ENCODE peak calls at places on chromosomes 1 and 21, in eight cellular contexts. One of them, this sample, is unnamed.

GRCh38 chr1:100921110-100921706 is 25.3 kb downstream of the SLC30A7 start:
- DNase-seq in IMR-90: peak
- DNase-seq in K562: peak
- DNase-seq in OCI-LY7: peak
- DNase-seq in astrocyte of the spinal cord: peak
- DNase-seq in tibial nerve: no peak
- DNase-seq in epithelial cell of esophagus: peak
- DNase-seq in adrenal gland: no peak
- DNase-seq in this sample: no peak

GRCh38 chr1:48775817-48776399 is 783 bp downstream of the BEND5 start:
- DNase-seq in IMR-90: no peak
- DNase-seq in K562: no peak
- DNase-seq in OCI-LY7: no peak
- DNase-seq in astrocyte of the spinal cord: no peak
- DNase-seq in tibial nerve: no peak
- DNase-seq in epithelial cell of esophagus: no peak
- DNase-seq in adrenal gland: no peak
- DNase-seq in this sample: no peak

GRCh38 chr1:61140056-61140549 is 57.7 kb downstream of the NFIA start:
- DNase-seq in IMR-90: no peak
- DNase-seq in K562: no peak
- DNase-seq in OCI-LY7: no peak
- DNase-seq in astrocyte of the spinal cord: no peak
- DNase-seq in tibial nerve: no peak
- DNase-seq in epithelial cell of esophagus: no peak
- DNase-seq in adrenal gland: no peak
- DNase-seq in this sample: no peak

GRCh38 chr1:65830306-65830705 is 37.6 kb downstream of the PDE4B start:
- DNase-seq in IMR-90: peak
- DNase-seq in K562: no peak
- DNase-seq in OCI-LY7: no peak
- DNase-seq in astrocyte of the spinal cord: no peak
- DNase-seq in tibial nerve: no peak
- DNase-seq in epithelial cell of esophagus: no peak
- DNase-seq in adrenal gland: no peak
- DNase-seq in this sample: no peak

GRCh38 chr1:26162220-26162703 is 3.4 kb downstream of the FAM110D start:
- DNase-seq in IMR-90: no peak
- DNase-seq in K562: no peak
- DNase-seq in OCI-LY7: no peak
- DNase-seq in astrocyte of the spinal cord: no peak
- DNase-seq in tibial nerve: no peak
- DNase-seq in epithelial cell of esophagus: no peak
- DNase-seq in adrenal gland: no peak
- DNase-seq in this sample: no peak

GRCh38 chr21:37338671-37339526 is 27.7 kb upstream of the DYRK1A start:
- DNase-seq in IMR-90: peak
- DNase-seq in K562: peak
- DNase-seq in OCI-LY7: no peak
- DNase-seq in astrocyte of the spinal cord: peak
- DNase-seq in tibial nerve: no peak
- DNase-seq in epithelial cell of esophagus: peak
- DNase-seq in adrenal gland: peak
- DNase-seq in this sample: peak

GRCh38 chr1:111841189-111841588 is 85.5 kb downstream of the DDX20 start:
- DNase-seq in IMR-90: no peak
- DNase-seq in K562: no peak
- DNase-seq in OCI-LY7: no peak
- DNase-seq in astrocyte of the spinal cord: no peak
- DNase-seq in tibial nerve: no peak
- DNase-seq in epithelial cell of esophagus: no peak
- DNase-seq in adrenal gland: no peak
- DNase-seq in this sample: no peak

GRCh38 chr21:31656199-31657095 is 3.0 kb upstream of the SOD1 start:
- DNase-seq in IMR-90: peak
- DNase-seq in K562: no peak
- DNase-seq in OCI-LY7: no peak
- DNase-seq in astrocyte of the spinal cord: peak
- DNase-seq in tibial nerve: no peak
- DNase-seq in epithelial cell of esophagus: peak
- DNase-seq in adrenal gland: no peak
- DNase-seq in this sample: no peak

GRCh38 chr1:62735491-62736171 is 47.4 kb upstream of the DOCK7 start:
- DNase-seq in IMR-90: peak
- DNase-seq in K562: no peak
- DNase-seq in OCI-LY7: no peak
- DNase-seq in astrocyte of the spinal cord: peak
- DNase-seq in tibial nerve: no peak
- DNase-seq in epithelial cell of esophagus: peak
- DNase-seq in adrenal gland: no peak
- DNase-seq in this sample: no peak

GRCh38 chr1:67608661-67609571 is 76.1 kb upstream of the GADD45A start:
- DNase-seq in IMR-90: peak
- DNase-seq in K562: no peak
- DNase-seq in OCI-LY7: no peak
- DNase-seq in astrocyte of the spinal cord: no peak
- DNase-seq in tibial nerve: no peak
- DNase-seq in epithelial cell of esophagus: no peak
- DNase-seq in adrenal gland: no peak
- DNase-seq in this sample: no peak

GRCh38 chr1:20359451-20360330 is 69.0 kb downstream of the VWA5B1 start:
- DNase-seq in IMR-90: no peak
- DNase-seq in K562: no peak
- DNase-seq in OCI-LY7: peak
- DNase-seq in astrocyte of the spinal cord: no peak
- DNase-seq in tibial nerve: no peak
- DNase-seq in epithelial cell of esophagus: no peak
- DNase-seq in adrenal gland: peak
- DNase-seq in this sample: no peak

GRCh38 chr1:208219659-208220282 is 24.4 kb downstream of the PLXNA2 start:
- DNase-seq in IMR-90: peak
- DNase-seq in K562: peak
- DNase-seq in OCI-LY7: no peak
- DNase-seq in astrocyte of the spinal cord: peak
- DNase-seq in tibial nerve: no peak
- DNase-seq in epithelial cell of esophagus: peak
- DNase-seq in adrenal gland: no peak
- DNase-seq in this sample: no peak

GRCh38 chr1:63148825-63149645 is 173.3 kb upstream of the FOXD3 start:
- DNase-seq in IMR-90: peak
- DNase-seq in K562: peak
- DNase-seq in OCI-LY7: peak
- DNase-seq in astrocyte of the spinal cord: peak
- DNase-seq in tibial nerve: no peak
- DNase-seq in epithelial cell of esophagus: peak
- DNase-seq in adrenal gland: peak
- DNase-seq in this sample: no peak

GRCh38 chr1:64231153-64231552 is 27.7 kb downstream of the UBE2U start:
- DNase-seq in IMR-90: no peak
- DNase-seq in K562: no peak
- DNase-seq in OCI-LY7: no peak
- DNase-seq in astrocyte of the spinal cord: no peak
- DNase-seq in tibial nerve: no peak
- DNase-seq in epithelial cell of esophagus: peak
- DNase-seq in adrenal gland: no peak
- DNase-seq in this sample: no peak

GRCh38 chr1:156460525-156460924 is 40.0 kb downstream of the MEF2D start:
- DNase-seq in IMR-90: no peak
- DNase-seq in K562: peak
- DNase-seq in OCI-LY7: no peak
- DNase-seq in astrocyte of the spinal cord: no peak
- DNase-seq in tibial nerve: no peak
- DNase-seq in epithelial cell of esophagus: no peak
- DNase-seq in adrenal gland: no peak
- DNase-seq in this sample: no peak

DNA sequence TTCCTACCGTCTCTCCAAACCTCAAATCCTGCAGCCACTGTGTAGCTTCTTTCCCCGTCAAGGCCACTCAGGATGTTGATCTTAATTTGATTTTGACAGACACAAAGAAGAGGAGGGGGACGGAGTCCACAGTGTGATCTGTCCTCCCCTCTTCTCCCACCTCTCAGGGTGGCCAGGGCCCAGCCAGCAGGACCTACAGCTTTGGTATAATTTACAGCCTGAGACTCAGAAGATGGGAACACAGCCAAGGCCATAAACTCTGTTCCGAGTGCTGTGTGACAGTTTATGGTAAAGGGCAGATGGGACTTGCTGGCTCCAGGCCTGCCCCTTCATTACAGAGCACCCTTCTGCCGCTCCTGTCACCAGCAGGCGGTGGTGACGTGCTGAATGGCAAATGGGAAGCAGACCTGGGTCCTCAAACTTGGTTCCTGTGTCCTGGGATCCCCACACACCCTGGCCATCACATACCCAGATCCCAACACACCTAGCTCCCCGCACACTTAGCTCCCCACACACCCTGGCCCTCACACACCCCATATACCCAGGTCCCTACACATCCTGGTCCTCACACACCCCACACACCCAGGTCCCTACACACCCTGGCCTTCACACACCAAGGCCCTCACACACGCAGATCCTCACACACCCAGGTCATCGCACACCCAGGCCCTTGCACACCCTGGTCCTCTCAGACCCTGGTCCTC is 71.7 kb downstream of the CD2 start:
- DNase-seq in IMR-90: no peak
- DNase-seq in K562: peak
- DNase-seq in OCI-LY7: no peak
- DNase-seq in astrocyte of the spinal cord: no peak
- DNase-seq in tibial nerve: no peak
- DNase-seq in epithelial cell of esophagus: no peak
- DNase-seq in adrenal gland: no peak
- DNase-seq in this sample: no peak
- TF ChIP-seq CTCF in IMR-90: no peak
- TF ChIP-seq CTCF in K562: peak
- TF ChIP-seq CTCF in OCI-LY7: no peak
- TF ChIP-seq CTCF in astrocyte of the spinal cord: no peak
- TF ChIP-seq CTCF in tibial nerve: no peak
- TF ChIP-seq CTCF in epithelial cell of esophagus: no peak
- TF ChIP-seq CTCF in adrenal gland: no peak
- TF ChIP-seq CTCF in this sample: no peak

DNA sequence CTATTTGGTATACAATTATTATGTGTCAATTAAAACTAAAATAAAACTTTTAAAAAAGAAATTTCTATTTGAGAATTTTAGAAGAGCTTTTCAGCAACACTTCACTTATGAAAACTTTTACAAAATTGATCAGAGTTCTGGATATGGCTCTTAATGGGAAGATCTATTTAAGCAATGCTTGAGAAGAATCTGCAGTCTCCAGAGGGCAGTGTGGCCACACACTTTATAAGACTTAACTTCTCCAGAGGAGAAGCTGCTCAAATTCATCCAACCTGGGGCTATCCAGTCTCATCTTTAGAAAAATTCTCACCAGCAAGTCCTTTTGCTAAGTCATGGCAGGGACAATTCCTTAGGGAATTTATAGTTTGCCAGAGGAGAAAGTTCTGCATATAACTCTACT is 25.2 kb upstream of the AGO1 start:
- DNase-seq in IMR-90: peak
- DNase-seq in K562: no peak
- DNase-seq in OCI-LY7: peak
- DNase-seq in astrocyte of the spinal cord: peak
- DNase-seq in tibial nerve: no peak
- DNase-seq in epithelial cell of esophagus: peak
- DNase-seq in adrenal gland: no peak
- DNase-seq in this sample: no peak
- TF ChIP-seq CTCF in IMR-90: peak
- TF ChIP-seq CTCF in K562: peak
- TF ChIP-seq CTCF in OCI-LY7: peak
- TF ChIP-seq CTCF in astrocyte of the spinal cord: peak
- TF ChIP-seq CTCF in tibial nerve: no peak
- TF ChIP-seq CTCF in epithelial cell of esophagus: peak
- TF ChIP-seq CTCF in adrenal gland: peak
- TF ChIP-seq CTCF in this sample: no peak

DNA sequence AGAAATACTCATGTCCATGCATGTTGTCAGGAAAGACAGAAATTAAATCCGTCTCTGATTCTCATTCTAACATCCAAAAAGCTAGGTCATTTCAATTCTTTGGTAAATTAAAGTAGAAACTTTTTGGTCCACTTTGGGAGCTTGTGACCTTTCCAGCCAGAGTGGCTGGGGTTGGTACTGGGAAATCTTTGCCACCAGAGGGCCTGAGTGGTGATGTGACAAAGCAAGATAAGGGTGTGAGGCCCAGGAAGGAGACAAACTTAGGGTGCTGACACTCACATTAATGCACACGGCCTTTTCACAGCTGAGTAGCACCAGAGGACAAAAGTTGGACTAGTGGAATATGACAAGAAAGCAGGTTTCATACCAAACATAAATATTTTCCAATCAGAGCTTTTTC is 144.3 kb downstream of the DNM3 start:
- DNase-seq in IMR-90: no peak
- DNase-seq in K562: peak
- DNase-seq in OCI-LY7: peak
- DNase-seq in astrocyte of the spinal cord: no peak
- DNase-seq in tibial nerve: no peak
- DNase-seq in epithelial cell of esophagus: peak
- DNase-seq in adrenal gland: peak
- DNase-seq in this sample: no peak
- TF ChIP-seq CTCF in IMR-90: peak
- TF ChIP-seq CTCF in K562: peak
- TF ChIP-seq CTCF in OCI-LY7: peak
- TF ChIP-seq CTCF in astrocyte of the spinal cord: peak
- TF ChIP-seq CTCF in tibial nerve: no peak
- TF ChIP-seq CTCF in epithelial cell of esophagus: peak
- TF ChIP-seq CTCF in adrenal gland: peak
- TF ChIP-seq CTCF in this sample: no peak

DNA sequence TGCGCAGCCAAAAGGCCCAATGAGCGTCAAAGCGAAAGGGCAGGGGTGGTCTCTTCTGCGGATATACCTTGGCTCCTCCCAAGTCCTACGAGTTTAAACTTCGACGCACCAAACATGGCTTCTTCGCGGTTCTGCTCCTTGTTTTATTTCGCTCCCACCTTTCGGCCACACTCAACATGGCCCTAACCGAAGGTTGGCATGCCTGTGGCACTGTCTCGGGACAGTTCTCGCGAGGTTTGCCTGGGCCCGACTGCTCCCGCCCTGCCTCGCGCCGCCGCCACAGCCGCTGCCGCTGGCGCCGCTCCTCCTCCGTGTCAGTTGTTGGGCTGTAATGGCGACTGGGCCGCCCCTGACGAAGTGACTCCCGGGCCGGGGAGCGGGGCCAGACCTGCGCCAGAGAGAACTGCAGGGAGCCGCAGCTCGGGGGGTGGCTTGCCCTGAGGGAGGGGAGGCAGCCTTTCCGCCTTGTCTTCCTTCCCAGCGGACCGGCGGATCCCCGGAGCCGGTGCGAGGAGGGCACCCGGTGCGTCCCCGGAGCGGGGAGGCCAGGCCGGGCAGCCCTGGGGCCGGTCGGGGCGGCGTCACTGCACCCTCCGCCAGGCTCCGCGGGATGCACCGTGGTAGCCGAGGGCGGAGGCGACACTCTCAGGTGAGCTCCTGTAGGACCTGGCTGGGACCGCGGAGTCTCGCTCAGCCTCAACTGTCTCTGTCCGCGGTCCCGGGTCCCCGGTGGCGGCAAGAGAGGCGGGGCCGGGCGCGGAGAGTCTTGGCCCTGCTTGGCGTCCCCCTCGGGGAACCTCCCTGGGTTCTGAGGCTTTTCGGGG is at the start of gene CEP350:
- DNase-seq in IMR-90: peak
- DNase-seq in K562: peak
- DNase-seq in OCI-LY7: peak
- DNase-seq in astrocyte of the spinal cord: peak
- DNase-seq in tibial nerve: peak
- DNase-seq in epithelial cell of esophagus: peak
- DNase-seq in adrenal gland: peak
- DNase-seq in this sample: peak
- TF ChIP-seq CTCF in IMR-90: no peak
- TF ChIP-seq CTCF in K562: peak
- TF ChIP-seq CTCF in OCI-LY7: peak
- TF ChIP-seq CTCF in astrocyte of the spinal cord: no peak
- TF ChIP-seq CTCF in tibial nerve: no peak
- TF ChIP-seq CTCF in epithelial cell of esophagus: no peak
- TF ChIP-seq CTCF in adrenal gland: no peak
- TF ChIP-seq CTCF in this sample: no peak